ENCODE peak calls at places on chromosomes 11 and 22, in eight cellular contexts. R, S, T, Y, G, Q, B and C are unnamed samples.

GRCh38 chr11:128179512-128179911 is 407.8 kb downstream of the ETS1 start:
- DNase-seq in G (no peak), Q (no peak), B (no peak), R (no peak), T (no peak), S (no peak), Y (no peak), C (no peak)

GRCh38 chr11:67484847-67485311 is 2.1 kb downstream of the AIP start:
- DNase-seq in Y (no peak), T (no peak), R (no peak), G (no peak), B (peak; percentile 90), S (no peak), Q (peak; percentile 29), C (no peak)

GRCh38 chr11:88384004-88384677 is 46.6 kb upstream of the CTSC start:
- DNase-seq in S (no peak), G (no peak), B (no peak), Y (peak; percentile 36), T (no peak), R (no peak), Q (no peak), C (no peak)

GRCh38 chr11:65489061-65489705 is 9.7 kb upstream of the MALAT1 start:
- DNase-seq in G (peak; percentile 49), T (peak; percentile 92), Y (peak; percentile 84), B (no peak), S (no peak), Q (peak; percentile 44), R (peak; percentile 84), C (peak; percentile 75)

GRCh38 chr22:45225732-45226560 is 14.7 kb downstream of the KIAA0930 start:
- DNase-seq in Y (no peak), B (peak; percentile 98), R (peak; percentile 25), Q (no peak), S (peak; percentile 72), T (peak; percentile 52), G (peak; percentile 38), C (no peak)

GRCh38 chr11:44575288-44575672 is 9.8 kb downstream of the CD82 start:
- DNase-seq in Y (no peak), S (no peak), Q (no peak), R (no peak), G (no peak), T (no peak), B (peak; percentile 62), C (no peak)

GRCh38 chr11:64734786-64735761 is 8.9 kb downstream of the RASGRP2 start:
- DNase-seq in Y (no peak), R (no peak), B (no peak), S (no peak), T (no peak), G (no peak), Q (no peak), C (no peak)

GRCh38 chr11:106378513-106379179 is 301.2 kb downstream of the AASDHPPT start:
- DNase-seq in Y (no peak), Q (no peak), T (no peak), G (no peak), S (no peak), B (no peak), R (no peak), C (no peak)

GRCh38 chr11:72668645-72669347 is 5.4 kb downstream of the PDE2A start:
- DNase-seq in G (no peak), S (no peak), T (no peak), Q (no peak), Y (no peak), B (peak; percentile 75), R (no peak), C (no peak)

GRCh38 chr11:103959279-103959930 is 77.0 kb upstream of the DDI1 start:
- DNase-seq in T (no peak), Y (peak; percentile 39), B (no peak), Q (no peak), G (no peak), R (no peak), S (no peak), C (no peak)

GRCh38 chr11:94884322-94884721 is 89.0 kb downstream of the CWC15 start:
- DNase-seq in B (no peak), S (no peak), G (no peak), R (no peak), Y (no peak), T (no peak), Q (no peak), C (no peak)

GRCh38 chr11:119713361-119714040 is 15.5 kb downstream of the NECTIN1 start:
- DNase-seq in Y (no peak), G (peak; percentile 50), Q (no peak), B (no peak), T (no peak), R (peak; percentile 73), S (no peak), C (no peak)

GRCh38 chr11:44630511-44631210 is 65.2 kb downstream of the CD82 start:
- DNase-seq in Y (no peak), R (no peak), B (no peak), G (no peak), S (peak; percentile 2), Q (no peak), T (no peak), C (no peak)

GRCh38 chr11:125433454-125434121 is 62.5 kb downstream of the FEZ1 start:
- DNase-seq in Y (peak; percentile 54), T (peak; percentile 37), R (peak; percentile 15), B (peak; percentile 54), Q (peak; percentile 56), G (peak; percentile 27), S (no peak), C (no peak)

GRCh38 chr11:116168459-116168787 is 604.4 kb downstream of the BUD13 start:
- DNase-seq in Q (no peak), R (no peak), Y (no peak), G (no peak), T (no peak), B (no peak), S (no peak), C (no peak)

GRCh38 chr11:36976740-36977139 is 378.7 kb upstream of the RAG2 start:
- DNase-seq in G (no peak), T (no peak), S (no peak), R (no peak), B (no peak), Y (no peak), Q (no peak), C (no peak)

GRCh38 chr11:33237039-33237597 is 20.1 kb upstream of the HIPK3 start:
- DNase-seq in R (no peak), Q (no peak), T (no peak), S (no peak), G (no peak), Y (no peak), B (no peak), C (no peak)

GRCh38 chr11:114036156-114036811 is 23.2 kb upstream of the ZBTB16 start:
- DNase-seq in Y (peak; percentile 72), T (peak; percentile 91), R (peak; percentile 60), Q (peak; percentile 85), B (peak; percentile 89), S (peak; percentile 87), G (peak; percentile 92), C (peak; percentile 87)
- TF ChIP-seq POLR2A in Y (no peak), T (no peak), R (no peak), Q (no peak), B (no peak), S (no peak), G (no peak), C (peak; percentile 18)

GRCh38 chr22:41620646-41621098 is at the start of gene DESI1:
- DNase-seq in T (peak; percentile 54), R (peak; percentile 21), G (peak; percentile 46), S (no peak), Y (peak; percentile 47), B (no peak), Q (no peak), C (no peak)
- TF ChIP-seq POLR2A in T (peak; percentile 54), R (peak; percentile 82), G (peak; percentile 92), S (peak; percentile 78), Y (peak; percentile 34), B (peak; percentile 51), Q (no peak), C (peak; percentile 26)

DNA sequence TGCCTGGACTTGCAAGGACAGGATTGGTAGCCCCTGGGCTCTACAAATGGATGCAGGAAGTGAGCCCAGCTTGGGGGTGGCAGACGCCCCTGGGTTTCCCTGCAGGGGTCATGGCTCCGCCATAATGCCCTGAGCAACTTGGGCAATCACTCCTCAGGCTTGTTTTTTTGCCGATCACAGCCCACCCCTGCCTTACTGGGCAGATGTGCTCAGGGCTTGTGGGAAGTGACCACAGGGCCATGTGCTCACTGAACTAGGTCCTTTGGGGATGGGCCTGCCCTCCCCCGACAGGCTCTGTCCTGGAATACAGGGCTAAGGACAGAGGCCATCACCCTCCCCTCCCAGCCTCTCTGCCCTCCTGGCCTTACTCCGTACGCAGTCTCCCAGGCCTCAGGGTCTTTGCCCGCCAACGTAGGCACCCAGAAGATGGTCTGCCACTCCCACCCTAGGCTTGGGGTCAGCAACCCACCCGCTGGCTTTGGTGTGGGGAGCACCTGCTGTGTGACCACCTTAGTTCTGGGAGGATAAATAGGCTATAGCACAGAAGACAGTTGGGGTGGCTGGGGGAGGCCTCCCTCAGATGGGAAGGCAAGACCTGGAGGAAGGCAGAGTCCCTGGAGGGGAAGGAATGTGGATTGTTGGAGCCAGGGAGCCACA is 3.8 kb downstream of the RPLP2 start:
- DNase-seq in Q (no peak), R (no peak), B (peak; percentile 57), T (no peak), Y (no peak), S (no peak), G (no peak), C (no peak)
- TF ChIP-seq POLR2A in Q (no peak), R (no peak), B (no peak), T (no peak), Y (no peak), S (no peak), G (no peak), C (no peak)

GRCh38 chr11:75495749-75496641 is 29.7 kb downstream of the GDPD5 start:
- DNase-seq in R (peak; percentile 67), Q (no peak), G (no peak), B (no peak), Y (peak; percentile 43), T (peak; percentile 25), S (no peak), C (no peak)

GRCh38 chr11:75490221-75491181 is 35.2 kb downstream of the GDPD5 start:
- DNase-seq in Y (no peak), S (no peak), B (peak; percentile 35), T (no peak), R (no peak), G (no peak), Q (no peak), C (no peak)

GRCh38 chr11:75487366-75487765 is 38.4 kb downstream of the GDPD5 start:
- DNase-seq in R (no peak), T (no peak), S (no peak), G (peak; percentile 34), B (no peak), Q (no peak), Y (no peak), C (no peak)

GRCh38 chr11:75491465-75491864 is 34.3 kb downstream of the GDPD5 start:
- DNase-seq in B (no peak), Y (no peak), G (no peak), R (no peak), T (no peak), Q (no peak), S (no peak), C (no peak)

DNA sequence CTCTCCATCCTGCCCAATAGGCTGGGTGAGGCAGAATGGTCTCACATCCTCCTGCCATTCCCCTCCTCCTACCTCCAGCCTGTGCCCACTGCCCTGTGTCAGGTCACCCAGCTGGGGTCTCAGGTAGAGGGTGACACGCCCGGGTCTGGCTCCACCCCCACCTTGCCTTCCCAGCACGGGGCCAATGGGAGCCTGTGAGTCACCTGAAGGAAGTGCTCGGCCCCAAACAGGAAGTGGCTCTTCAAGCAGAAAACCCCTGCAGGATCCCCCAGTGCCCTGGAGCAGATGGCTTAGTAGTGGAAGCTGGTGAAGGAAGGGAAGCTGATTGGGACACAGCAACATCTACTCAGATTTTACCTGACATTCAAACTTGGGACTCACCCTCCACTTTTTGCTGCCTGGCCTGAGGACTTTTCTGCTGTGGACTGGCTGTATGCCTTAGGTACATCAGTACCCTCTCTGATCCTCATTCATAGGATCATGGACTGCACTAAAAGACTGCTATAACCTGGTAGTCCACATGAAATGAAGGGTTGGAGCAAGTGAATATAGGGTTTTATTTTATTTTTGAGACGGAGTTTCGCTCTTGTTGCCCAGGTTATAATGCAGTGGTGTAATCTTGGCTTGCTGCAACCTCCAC is 33.4 kb downstream of the GDPD5 start:
- DNase-seq in B (peak; percentile 74), G (no peak), T (no peak), Y (no peak), R (no peak), Q (no peak), S (no peak), C (no peak)
- TF ChIP-seq POLR2A in B (no peak), G (no peak), T (no peak), Y (no peak), R (no peak), Q (no peak), S (no peak), C (no peak)